ENCODE peak calls at places on chromosomes 1 and 21, in nine cellular contexts. One of them, this sample, is unnamed.
A peak's percentile ranks its signal among the peaks of the same experiment; 100 is the strongest.

GRCh38 chr1:101310484-101310883 is 73.7 kb downstream of the S1PR1 start:
- DNase-seq in Panc1: no peak
- DNase-seq in lower lobe of right lung: no peak
- DNase-seq in pancreas: no peak
- DNase-seq in ovary: no peak
- DNase-seq in HepG2: no peak
- DNase-seq in gastrocnemius medialis: no peak
- DNase-seq in cardiac muscle cell: no peak
- DNase-seq in left ventricle myocardium inferior: no peak
- DNase-seq in this sample: no peak

GRCh38 chr1:23224721-23225648 is 7.7 kb upstream of the HTR1D start:
- DNase-seq in ovary: no peak
- DNase-seq in pancreas: no peak
- DNase-seq in Panc1: no peak
- DNase-seq in gastrocnemius medialis: no peak
- DNase-seq in left ventricle myocardium inferior: peak; percentile 26
- DNase-seq in HepG2: no peak
- DNase-seq in cardiac muscle cell: no peak
- DNase-seq in lower lobe of right lung: no peak
- DNase-seq in this sample: no peak

GRCh38 chr1:83545450-83545849 is 453.5 kb downstream of the TTLL7 start:
- DNase-seq in ovary: no peak
- DNase-seq in left ventricle myocardium inferior: no peak
- DNase-seq in pancreas: no peak
- DNase-seq in lower lobe of right lung: no peak
- DNase-seq in cardiac muscle cell: no peak
- DNase-seq in gastrocnemius medialis: no peak
- DNase-seq in Panc1: no peak
- DNase-seq in HepG2: no peak
- DNase-seq in this sample: no peak

GRCh38 chr1:90023691-90024090 is 28.8 kb downstream of the ZNF326 start:
- DNase-seq in lower lobe of right lung: no peak
- DNase-seq in cardiac muscle cell: no peak
- DNase-seq in ovary: no peak
- DNase-seq in HepG2: no peak
- DNase-seq in gastrocnemius medialis: no peak
- DNase-seq in Panc1: no peak
- DNase-seq in left ventricle myocardium inferior: no peak
- DNase-seq in pancreas: no peak
- DNase-seq in this sample: no peak

GRCh38 chr1:117758444-117759316 is 152.8 kb downstream of the TENT5C start:
- DNase-seq in lower lobe of right lung: peak; percentile 58
- DNase-seq in left ventricle myocardium inferior: peak; percentile 48
- DNase-seq in HepG2: peak; percentile 79
- DNase-seq in gastrocnemius medialis: peak; percentile 66
- DNase-seq in ovary: peak; percentile 72
- DNase-seq in pancreas: peak; percentile 78
- DNase-seq in Panc1: peak; percentile 59
- DNase-seq in cardiac muscle cell: peak; percentile 88
- DNase-seq in this sample: peak; percentile 56

GRCh38 chr1:172144445-172145060 is 275.9 kb upstream of the C1orf105 start:
- DNase-seq in Panc1: no peak
- DNase-seq in cardiac muscle cell: no peak
- DNase-seq in HepG2: no peak
- DNase-seq in gastrocnemius medialis: peak; percentile 74
- DNase-seq in pancreas: peak; percentile 46
- DNase-seq in ovary: peak; percentile 84
- DNase-seq in left ventricle myocardium inferior: peak; percentile 71
- DNase-seq in lower lobe of right lung: peak; percentile 45
- DNase-seq in this sample: no peak

GRCh38 chr21:19950347-19950746 is 1047.9 kb upstream of the NCAM2 start:
- DNase-seq in left ventricle myocardium inferior: no peak
- DNase-seq in lower lobe of right lung: no peak
- DNase-seq in ovary: no peak
- DNase-seq in cardiac muscle cell: no peak
- DNase-seq in Panc1: no peak
- DNase-seq in HepG2: no peak
- DNase-seq in pancreas: no peak
- DNase-seq in gastrocnemius medialis: no peak
- DNase-seq in this sample: no peak

GRCh38 chr1:172951728-172952365 is 98.9 kb downstream of the TNFSF18 start:
- DNase-seq in lower lobe of right lung: no peak
- DNase-seq in Panc1: no peak
- DNase-seq in HepG2: no peak
- DNase-seq in left ventricle myocardium inferior: no peak
- DNase-seq in gastrocnemius medialis: no peak
- DNase-seq in pancreas: no peak
- DNase-seq in cardiac muscle cell: no peak
- DNase-seq in ovary: no peak
- DNase-seq in this sample: no peak

GRCh38 chr1:96945509-96946084 is 224.0 kb downstream of the PTBP2 start:
- DNase-seq in ovary: no peak
- DNase-seq in left ventricle myocardium inferior: no peak
- DNase-seq in gastrocnemius medialis: no peak
- DNase-seq in HepG2: no peak
- DNase-seq in pancreas: no peak
- DNase-seq in lower lobe of right lung: no peak
- DNase-seq in Panc1: no peak
- DNase-seq in cardiac muscle cell: no peak
- DNase-seq in this sample: no peak

GRCh38 chr1:24250791-24251190 is 63.7 kb upstream of the IFNLR1 start:
- DNase-seq in gastrocnemius medialis: no peak
- DNase-seq in ovary: no peak
- DNase-seq in left ventricle myocardium inferior: no peak
- DNase-seq in cardiac muscle cell: no peak
- DNase-seq in lower lobe of right lung: no peak
- DNase-seq in pancreas: no peak
- DNase-seq in HepG2: no peak
- DNase-seq in Panc1: no peak
- DNase-seq in this sample: no peak

GRCh38 chr1:208254862-208255261 is 10.7 kb upstream of the PLXNA2 start:
- DNase-seq in ovary: no peak
- DNase-seq in gastrocnemius medialis: no peak
- DNase-seq in lower lobe of right lung: no peak
- DNase-seq in Panc1: no peak
- DNase-seq in cardiac muscle cell: no peak
- DNase-seq in HepG2: no peak
- DNase-seq in left ventricle myocardium inferior: no peak
- DNase-seq in pancreas: no peak
- DNase-seq in this sample: no peak

GRCh38 chr1:116972676-116973035 is 28.9 kb upstream of the CD101 start:
- DNase-seq in left ventricle myocardium inferior: no peak
- DNase-seq in Panc1: no peak
- DNase-seq in gastrocnemius medialis: no peak
- DNase-seq in ovary: no peak
- DNase-seq in HepG2: no peak
- DNase-seq in cardiac muscle cell: no peak
- DNase-seq in pancreas: no peak
- DNase-seq in lower lobe of right lung: no peak
- DNase-seq in this sample: no peak

DNA sequence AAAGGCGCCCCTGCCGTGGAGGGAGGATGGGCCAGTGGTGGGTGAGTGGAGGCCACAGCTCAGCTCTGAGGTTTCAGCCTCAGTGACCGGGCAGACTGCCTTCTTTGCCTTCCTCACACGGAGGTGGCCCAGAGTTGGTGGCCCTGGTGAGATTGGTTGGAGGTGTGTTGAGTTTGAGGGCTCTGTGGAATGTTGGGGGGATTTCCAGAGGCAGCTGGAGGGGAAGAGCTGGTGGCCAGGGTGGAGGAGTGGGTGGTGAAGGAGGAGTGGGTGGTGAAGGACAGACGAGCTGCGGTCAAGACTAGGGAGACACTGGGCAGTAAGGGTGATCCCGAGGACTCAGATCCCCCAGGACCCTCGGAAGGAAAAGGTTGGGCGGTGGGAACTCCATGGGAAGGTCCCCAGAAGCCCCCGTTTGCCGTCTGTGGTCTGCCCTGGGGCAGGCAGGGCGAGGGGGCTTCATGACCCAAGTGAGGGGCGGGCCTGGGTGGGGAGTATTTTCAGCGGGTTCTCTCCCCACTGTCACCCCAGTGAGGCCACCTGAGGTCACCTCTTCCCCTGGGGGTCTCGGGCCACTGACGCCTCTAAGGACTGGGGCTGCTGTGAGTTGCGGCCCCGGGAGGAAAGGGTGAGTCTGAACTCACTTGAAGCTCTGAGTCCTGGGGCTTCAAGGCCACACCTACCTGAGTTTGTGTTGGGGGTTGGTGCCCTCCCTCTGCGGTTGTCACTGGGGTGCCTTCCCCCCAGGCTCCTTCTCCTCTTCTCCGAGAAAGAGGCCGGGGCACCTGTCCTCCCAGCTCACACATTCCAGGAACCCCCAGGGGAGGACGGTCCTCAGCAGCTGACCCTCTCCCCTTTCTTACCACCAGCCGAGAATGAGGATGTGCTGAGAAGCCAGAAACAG is 22.7 kb upstream of the PIK3CD start:
- DNase-seq in gastrocnemius medialis: no peak
- DNase-seq in pancreas: no peak
- DNase-seq in Panc1: no peak
- DNase-seq in ovary: no peak
- DNase-seq in HepG2: no peak
- DNase-seq in lower lobe of right lung: no peak
- DNase-seq in cardiac muscle cell: no peak
- DNase-seq in left ventricle myocardium inferior: no peak
- DNase-seq in this sample: peak; percentile 56
- H3K27ac ChIP-seq in gastrocnemius medialis: no peak overlapping the region
- H3K27ac ChIP-seq in pancreas: no peak overlapping the region
- H3K27ac ChIP-seq in Panc1: no peak overlapping the region
- H3K27ac ChIP-seq in ovary: no peak overlapping the region
- H3K27ac ChIP-seq in HepG2: no peak overlapping the region
- H3K27ac ChIP-seq in lower lobe of right lung: no peak overlapping the region
- H3K27ac ChIP-seq in cardiac muscle cell: no peak overlapping the region
- H3K27ac ChIP-seq in left ventricle myocardium inferior: no peak overlapping the region
- H3K27ac ChIP-seq in this sample: peak overlapping the region; percentile 83

GRCh38 chr1:240496356-240496755 is 115.6 kb downstream of the GREM2 start:
- DNase-seq in gastrocnemius medialis: no peak
- DNase-seq in ovary: no peak
- DNase-seq in lower lobe of right lung: no peak
- DNase-seq in Panc1: no peak
- DNase-seq in pancreas: no peak
- DNase-seq in cardiac muscle cell: no peak
- DNase-seq in left ventricle myocardium inferior: no peak
- DNase-seq in HepG2: no peak
- DNase-seq in this sample: no peak

GRCh38 chr1:240495652-240496051 is 116.3 kb downstream of the GREM2 start:
- DNase-seq in pancreas: no peak
- DNase-seq in gastrocnemius medialis: no peak
- DNase-seq in lower lobe of right lung: no peak
- DNase-seq in Panc1: no peak
- DNase-seq in ovary: no peak
- DNase-seq in HepG2: no peak
- DNase-seq in cardiac muscle cell: no peak
- DNase-seq in left ventricle myocardium inferior: no peak
- DNase-seq in this sample: no peak

GRCh38 chr1:240491156-240491555 is 120.8 kb downstream of the GREM2 start:
- DNase-seq in gastrocnemius medialis: no peak
- DNase-seq in ovary: no peak
- DNase-seq in Panc1: no peak
- DNase-seq in HepG2: no peak
- DNase-seq in pancreas: no peak
- DNase-seq in cardiac muscle cell: no peak
- DNase-seq in lower lobe of right lung: no peak
- DNase-seq in left ventricle myocardium inferior: no peak
- DNase-seq in this sample: no peak

GRCh38 chr1:240491796-240492195 is 120.2 kb downstream of the GREM2 start:
- DNase-seq in ovary: no peak
- DNase-seq in cardiac muscle cell: no peak
- DNase-seq in lower lobe of right lung: no peak
- DNase-seq in left ventricle myocardium inferior: no peak
- DNase-seq in HepG2: no peak
- DNase-seq in pancreas: no peak
- DNase-seq in gastrocnemius medialis: no peak
- DNase-seq in Panc1: no peak
- DNase-seq in this sample: no peak

DNA sequence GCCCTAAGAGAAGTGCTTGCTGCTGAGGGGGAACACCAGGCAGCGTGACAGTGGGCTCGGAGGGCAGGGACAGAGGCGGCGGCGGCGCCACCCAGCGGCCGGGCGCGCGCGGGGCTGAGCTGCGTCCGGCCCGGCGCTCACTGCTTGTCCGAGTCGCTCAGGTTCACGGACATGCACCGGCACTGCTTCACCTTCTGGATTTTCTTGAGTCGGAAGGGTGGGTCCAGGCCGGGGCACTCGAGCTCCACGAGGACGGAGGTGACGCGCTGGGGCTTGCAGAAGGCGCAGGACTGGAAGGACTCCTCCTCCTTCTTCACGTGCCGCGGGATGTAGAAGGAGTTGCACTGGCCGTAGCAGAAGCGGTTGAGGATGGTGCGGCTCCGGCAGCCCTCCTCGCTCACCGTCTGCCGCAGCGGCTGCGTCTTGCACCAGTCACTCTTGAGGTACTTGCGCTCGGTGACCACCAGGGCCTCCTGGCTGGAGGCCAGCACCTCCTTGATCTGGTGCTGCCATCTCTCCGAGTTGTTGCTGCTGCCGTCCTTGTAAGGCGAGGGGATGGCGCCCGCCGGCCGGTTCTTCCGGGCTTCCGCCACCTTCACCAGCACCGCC is 119.0 kb downstream of the GREM2 start:
- DNase-seq in gastrocnemius medialis: no peak
- DNase-seq in lower lobe of right lung: peak; percentile 54
- DNase-seq in pancreas: no peak
- DNase-seq in ovary: peak; percentile 67
- DNase-seq in cardiac muscle cell: peak; percentile 57
- DNase-seq in left ventricle myocardium inferior: no peak
- DNase-seq in HepG2: no peak
- DNase-seq in Panc1: no peak
- DNase-seq in this sample: no peak
- TF ChIP-seq CTCF in gastrocnemius medialis: no peak
- TF ChIP-seq CTCF in lower lobe of right lung: no peak
- TF ChIP-seq CTCF in pancreas: no peak
- TF ChIP-seq CTCF in ovary: no peak
- TF ChIP-seq CTCF in cardiac muscle cell: peak; percentile 31
- TF ChIP-seq CTCF in left ventricle myocardium inferior: peak; percentile 14
- TF ChIP-seq CTCF in HepG2: no peak
- TF ChIP-seq CTCF in Panc1: no peak
- TF ChIP-seq CTCF in this sample: no peak

GRCh38 chr1:43357251-43357650 is 1.5 kb upstream of the CDC20 start:
- DNase-seq in Panc1: no peak
- DNase-seq in cardiac muscle cell: no peak
- DNase-seq in ovary: no peak
- DNase-seq in gastrocnemius medialis: no peak
- DNase-seq in lower lobe of right lung: no peak
- DNase-seq in pancreas: no peak
- DNase-seq in HepG2: no peak
- DNase-seq in left ventricle myocardium inferior: no peak
- DNase-seq in this sample: no peak
- H3K27ac ChIP-seq in Panc1: no peak overlapping the region
- H3K27ac ChIP-seq in cardiac muscle cell: no peak overlapping the region
- H3K27ac ChIP-seq in ovary: no peak overlapping the region
- H3K27ac ChIP-seq in gastrocnemius medialis: peak overlapping the region; percentile 90
- H3K27ac ChIP-seq in lower lobe of right lung: no peak overlapping the region
- H3K27ac ChIP-seq in pancreas: no peak overlapping the region
- H3K27ac ChIP-seq in HepG2: no peak overlapping the region
- H3K27ac ChIP-seq in left ventricle myocardium inferior: no peak overlapping the region
- H3K27ac ChIP-seq in this sample: no peak overlapping the region

GRCh38 chr1:52842643-52843310 is at the start of gene ZYG11A:
- DNase-seq in gastrocnemius medialis: no peak
- DNase-seq in left ventricle myocardium inferior: peak; percentile 49
- DNase-seq in HepG2: peak; percentile 14
- DNase-seq in cardiac muscle cell: peak; percentile 84
- DNase-seq in Panc1: no peak
- DNase-seq in lower lobe of right lung: peak; percentile 61
- DNase-seq in pancreas: peak; percentile 18
- DNase-seq in ovary: peak; percentile 77
- DNase-seq in this sample: peak; percentile 56
- TF ChIP-seq CTCF in gastrocnemius medialis: no peak
- TF ChIP-seq CTCF in left ventricle myocardium inferior: peak; percentile 49
- TF ChIP-seq CTCF in HepG2: peak; percentile 1
- TF ChIP-seq CTCF in cardiac muscle cell: peak; percentile 25
- TF ChIP-seq CTCF in Panc1: no peak
- TF ChIP-seq CTCF in lower lobe of right lung: peak; percentile 27
- TF ChIP-seq CTCF in pancreas: peak; percentile 15
- TF ChIP-seq CTCF in ovary: no peak
- TF ChIP-seq CTCF in this sample: peak; percentile 51

This sample was measured in CD4-positive, alpha-beta T cell.